ENCODE peak calls at places on chromosomes 3 and 15, in five cellular contexts. W, D, R, O and E are unnamed samples.

GRCh38 chr15:58038426-58039106 is 26.9 kb downstream of the ALDH1A2 start:
- DNase-seq in W (no peak), D (no peak), R (no peak), O (no peak), E (no peak)

GRCh38 chr3:52326976-52327375 is 10.9 kb downstream of the DNAH1 start:
- DNase-seq in W (no peak), D (no peak), R (no peak), O (no peak), E (no peak)

GRCh38 chr15:41855121-41855941 is 16.7 kb downstream of the PLA2G4B start:
- DNase-seq in W (no peak), D (no peak), R (no peak), O (no peak), E (no peak)

GRCh38 chr3:42507751-42508335 is 5.4 kb downstream of the VIPR1 start:
- DNase-seq in W (no peak), D (peak; percentile 3), R (no peak), O (no peak), E (no peak)

GRCh38 chr15:76058714-76059319 is 968 bp upstream of the TMEM266 start:
- DNase-seq in W (no peak), D (peak; percentile 30), R (peak; percentile 51), O (peak; percentile 19), E (peak; percentile 64)

GRCh38 chr3:169657351-169658124 is 6.0 kb downstream of the MECOM start:
- DNase-seq in W (no peak), D (no peak), R (no peak), O (no peak), E (no peak)

GRCh38 chr3:114841515-114841914 is 305.6 kb downstream of the ZBTB20 start:
- DNase-seq in W (no peak), D (no peak), R (no peak), O (no peak), E (no peak)

GRCh38 chr3:123629747-123630047 is 44.8 kb upstream of the HACD2 start:
- DNase-seq in W (no peak), D (no peak), R (no peak), O (no peak), E (no peak)

GRCh38 chr3:13091898-13092620 is 18.8 kb upstream of the IQSEC1 start:
- DNase-seq in W (no peak), D (peak; percentile 90), R (peak; percentile 90), O (peak; percentile 69), E (peak; percentile 88)

GRCh38 chr3:153130312-153130977 is 31.6 kb upstream of the RAP2B start:
- DNase-seq in W (peak; percentile 74), D (no peak), R (no peak), O (no peak), E (no peak)

GRCh38 chr15:74468341-74469032 is 7.5 kb upstream of the UBL7 start:
- DNase-seq in W (no peak), D (no peak), R (no peak), O (no peak), E (no peak)

GRCh38 chr3:197082871-197083270 is 53.3 kb upstream of the MELTF start:
- DNase-seq in W (no peak), D (no peak), R (no peak), O (no peak), E (no peak)

GRCh38 chr15:60353245-60353940 is 44.4 kb downstream of the ANXA2 start:
- DNase-seq in W (no peak), D (no peak), R (no peak), O (no peak), E (no peak)

GRCh38 chr3:126927405-126927750 is 55.5 kb upstream of the PLXNA1 start:
- DNase-seq in W (no peak), D (no peak), R (no peak), O (no peak), E (no peak)

GRCh38 chr3:14520149-14520548 is 20.0 kb downstream of the GRIP2 start:
- DNase-seq in W (no peak), D (peak; percentile 12), R (no peak), O (no peak), E (no peak)